ENCODE peak calls at places on chromosomes 5 and 9, in eight cellular contexts. A, S, J, H, Y, X, O and W are unnamed samples.

GRCh38 chr5:75465480-75465879 is 45.9 kb downstream of the CERT1 start:
- DNase-seq in A (no peak), S (no peak), J (no peak), H (no peak), Y (no peak), X (no peak), O (peak), W (no peak)

GRCh38 chr9:4836676-4837075 is 43.9 kb downstream of the RCL1 start:
- DNase-seq in A (no peak), S (no peak), J (no peak), H (no peak), Y (no peak), X (no peak), O (peak), W (no peak)

GRCh38 chr5:177320879-177321278 is 9.2 kb upstream of the MXD3 start:
- DNase-seq in A (no peak), S (no peak), J (no peak), H (no peak), Y (no peak), X (peak), O (no peak), W (no peak)

GRCh38 chr9:121399883-121400607 is 30.0 kb upstream of the STOM start:
- DNase-seq in A (no peak), S (peak), J (peak), H (peak), Y (peak), X (no peak), O (peak), W (peak)

GRCh38 chr9:123445981-123446610 is 90.1 kb downstream of the CRB2 start:
- DNase-seq in A (peak), S (no peak), J (no peak), H (no peak), Y (peak), X (no peak), O (no peak), W (no peak)

GRCh38 chr5:173963867-173964429 is 25.0 kb upstream of the C5orf47 start:
- DNase-seq in A (no peak), S (no peak), J (no peak), H (no peak), Y (no peak), X (no peak), O (peak), W (no peak)

GRCh38 chr5:55636711-55637110 is 75.4 kb downstream of the SLC38A9 start:
- DNase-seq in A (no peak), S (no peak), J (peak), H (no peak), Y (peak), X (no peak), O (peak), W (no peak)

GRCh38 chr5:65076251-65076869 is 307.6 kb downstream of the CWC27 start:
- DNase-seq in A (no peak), S (no peak), J (peak), H (peak), Y (peak), X (no peak), O (peak), W (peak)

GRCh38 chr5:93299596-93300308 is 281.3 kb downstream of the NR2F1-AS1 start:
- DNase-seq in A (no peak), S (no peak), J (no peak), H (no peak), Y (no peak), X (no peak), O (no peak), W (no peak)

GRCh38 chr5:92927291-92927778 is 653.7 kb downstream of the NR2F1-AS1 start:
- DNase-seq in A (no peak), S (no peak), J (no peak), H (no peak), Y (peak), X (no peak), O (no peak), W (no peak)

GRCh38 chr5:134559672-134560071 is 34.2 kb downstream of the JADE2 start:
- DNase-seq in A (no peak), S (no peak), J (no peak), H (no peak), Y (no peak), X (no peak), O (no peak), W (no peak)

DNA sequence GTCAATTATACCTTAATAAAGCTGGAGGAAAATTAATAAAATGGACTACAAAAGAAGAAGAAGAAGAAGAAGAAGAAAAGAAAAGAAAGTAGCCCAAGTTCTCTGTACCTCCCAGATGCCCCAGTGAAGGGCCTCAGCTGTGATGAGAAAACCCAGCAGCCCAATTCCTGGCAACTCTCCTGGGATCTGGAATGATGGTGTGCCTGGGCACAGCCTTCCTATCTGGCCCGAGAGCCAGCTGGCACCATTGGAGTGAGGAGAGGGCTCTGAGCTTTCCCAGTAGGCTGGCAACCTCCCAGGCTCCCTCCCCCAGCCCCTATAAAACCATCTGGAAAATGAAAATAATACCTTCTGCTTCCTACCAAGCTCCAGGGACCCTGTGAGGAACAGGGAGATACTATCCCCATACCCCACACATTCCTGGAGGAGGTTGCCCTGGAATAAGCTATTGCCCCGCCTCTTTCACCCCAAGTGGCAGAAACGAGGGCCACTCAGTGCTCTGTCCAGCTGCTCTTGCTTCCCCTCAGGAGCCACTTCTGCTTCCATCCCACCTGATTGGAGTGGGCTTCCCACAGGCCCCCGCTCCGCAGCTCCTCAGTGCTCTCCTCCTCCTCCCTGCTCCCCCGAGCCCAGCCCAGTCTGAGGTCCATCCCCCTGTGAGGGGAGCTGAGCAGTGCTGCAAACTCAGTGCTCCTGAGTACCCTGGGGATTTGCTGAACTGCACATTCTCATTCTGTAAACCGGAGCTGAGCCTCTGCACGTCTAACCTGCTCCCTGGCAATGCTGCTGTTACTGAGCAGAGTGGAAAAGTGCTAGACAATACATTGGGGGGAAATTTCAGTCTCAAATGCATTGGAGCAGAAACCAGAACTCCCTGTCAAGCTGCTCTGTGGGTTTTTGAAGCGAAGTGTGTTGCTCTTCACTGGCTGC is 74.7 kb downstream of the THBS4 start:
- DNase-seq in A (no peak), S (no peak), J (no peak), H (no peak), Y (no peak), X (no peak), O (no peak), W (no peak)
- H3K4me3 ChIP-seq in A (no peak), S (no peak), J (no peak), H (no peak), Y (no peak), X (no peak), O (no peak), W (no peak)

GRCh38 chr9:20012232-20012631 is 223.4 kb upstream of the SLC24A2 start:
- DNase-seq in A (no peak), S (no peak), J (no peak), H (no peak), Y (no peak), X (no peak), O (no peak), W (no peak)
- H3K4me3 ChIP-seq in A (no peak), S (no peak), J (no peak), H (no peak), Y (no peak), X (no peak), O (no peak), W (no peak)

GRCh38 chr5:157842787-157843186 is 16.2 kb downstream of the CLINT1 start:
- DNase-seq in A (no peak), S (no peak), J (no peak), H (no peak), Y (no peak), X (no peak), O (no peak), W (no peak)
- H3K4me3 ChIP-seq in A (no peak), S (no peak), J (no peak), H (no peak), Y (no peak), X (no peak), O (no peak), W (no peak)

DNA sequence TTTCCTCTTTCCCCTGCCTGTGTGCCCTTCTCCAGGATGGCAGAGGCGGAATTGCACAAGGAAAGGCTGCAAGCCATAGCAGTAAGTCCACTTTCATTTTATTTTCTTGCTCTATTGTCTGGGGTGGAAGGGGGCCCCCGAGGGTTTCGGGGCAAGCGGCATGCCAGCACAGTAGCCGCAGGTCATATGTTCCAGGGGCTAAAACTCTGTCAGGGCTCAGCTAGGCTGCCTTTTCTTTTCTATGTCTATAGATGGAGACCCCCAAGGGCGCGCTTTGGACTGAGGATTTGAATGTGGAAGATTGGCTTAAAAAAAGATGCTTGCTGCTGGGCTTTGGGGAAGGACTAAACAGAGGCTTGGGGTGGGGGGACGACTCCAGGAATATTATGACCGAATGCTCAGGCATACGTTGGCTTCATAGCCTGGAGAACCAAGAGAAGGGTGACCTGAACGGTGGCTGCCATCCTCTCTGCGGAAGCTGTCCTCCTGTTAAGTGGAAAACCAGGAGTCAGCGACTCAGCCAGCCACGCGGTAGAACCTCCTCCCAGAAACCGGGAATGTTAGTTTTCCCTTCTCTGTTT is 545 bp downstream of the PALM2AKAP2 start:
- DNase-seq in A (no peak), S (peak), J (no peak), H (no peak), Y (no peak), X (no peak), O (peak), W (no peak)
- H3K4me3 ChIP-seq in A (peak), S (peak), J (peak), H (no peak), Y (peak), X (peak), O (peak), W (peak)

DNA sequence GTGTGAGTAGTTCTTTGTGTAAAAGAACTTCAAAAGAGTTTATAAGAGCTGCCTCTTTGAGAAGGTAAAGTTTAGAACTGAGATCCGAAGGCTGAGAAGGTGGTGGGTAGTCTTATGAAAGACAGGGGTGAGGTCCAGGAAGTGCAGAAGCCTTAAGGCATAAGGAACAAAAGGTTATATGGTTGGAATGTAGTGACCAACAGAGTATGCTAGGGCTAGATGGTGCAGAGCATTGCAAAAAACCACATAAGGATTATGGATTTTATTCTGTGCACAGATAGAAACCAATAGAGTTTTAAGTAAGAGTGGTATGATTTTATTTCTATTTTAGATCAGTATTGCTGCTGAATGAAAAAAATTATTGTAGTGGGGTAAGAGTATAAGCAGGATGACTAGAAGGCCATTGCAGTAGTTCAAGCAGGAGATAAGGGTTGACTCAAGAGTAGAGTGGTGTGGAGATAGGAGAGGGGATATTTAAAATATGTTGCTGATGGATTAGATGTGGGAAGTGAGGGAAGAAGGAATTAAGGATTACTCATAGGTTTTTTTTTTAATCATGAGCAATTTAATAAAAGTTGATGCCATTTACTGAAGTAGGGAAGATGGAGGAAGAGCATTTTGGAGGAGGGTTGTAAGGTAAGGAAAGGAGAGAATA is 3.7 kb downstream of the RECK start:
- DNase-seq in A (no peak), S (no peak), J (no peak), H (no peak), Y (no peak), X (no peak), O (no peak), W (no peak)
- H3K4me3 ChIP-seq in A (no peak), S (no peak), J (no peak), H (no peak), Y (peak), X (no peak), O (peak), W (peak)